ENCODE peak calls at places on chromosomes 6 and 20, in six cellular contexts. E is neuronal stem cell; M is lung; N is naive thymus-derived CD4-positive, alpha-beta T cell; H is body of pancreas; L is tibial artery. X is an unnamed sample.

GRCh38 chr6:32967151-32968091 is 973 bp upstream of the BRD2 start:
- DNase-seq in E (no peak), M (no peak), N (peak; percentile 19), H (peak; percentile 52), L (no peak), X (peak; percentile 64)

GRCh38 chr6:147132889-147133288 is 71.3 kb upstream of the STXBP5 start:
- DNase-seq in E (no peak), M (no peak), N (no peak), H (no peak), L (no peak), X (no peak)

GRCh38 chr6:1594495-1595200 is 15.1 kb upstream of the FOXC1 start:
- DNase-seq in E (no peak), M (no peak), N (no peak), H (no peak), L (no peak), X (no peak)

GRCh38 chr6:1558388-1558787 is 51.3 kb upstream of the FOXC1 start:
- DNase-seq in E (no peak), M (no peak), N (no peak), H (no peak), L (no peak), X (no peak)

GRCh38 chr20:2276015-2276414 is 19.8 kb upstream of the TGM3 start:
- DNase-seq in E (no peak), M (no peak), N (no peak), H (no peak), L (no peak), X (peak; percentile 36)

GRCh38 chr20:31670371-31671228 is 32.9 kb downstream of the COX4I2 start:
- DNase-seq in E (no peak), M (peak; percentile 49), N (no peak), H (peak; percentile 93), L (peak; percentile 85), X (no peak)

GRCh38 chr6:150038202-150038830 is 13.0 kb upstream of the RAET1L start:
- DNase-seq in E (no peak), M (no peak), N (no peak), H (no peak), L (no peak), X (no peak)

GRCh38 chr20:20755227-20755626 is 42.8 kb upstream of the RALGAPA2 start:
- DNase-seq in E (no peak), M (no peak), N (no peak), H (no peak), L (no peak), X (no peak)

GRCh38 chr20:47502271-47502730 is 614 bp downstream of the NCOA3 start:
- DNase-seq in E (peak; percentile 41), M (no peak), N (no peak), H (peak; percentile 19), L (no peak), X (peak; percentile 54)

GRCh38 chr20:53238121-53238660 is 266.0 kb downstream of the TSHZ2 start:
- DNase-seq in E (no peak), M (no peak), N (no peak), H (no peak), L (no peak), X (no peak)

GRCh38 chr6:167755461-167755860 is 71.2 kb upstream of the AFDN start:
- DNase-seq in E (no peak), M (no peak), N (no peak), H (no peak), L (no peak), X (no peak)

GRCh38 chr6:112150363-112150762 is 63.0 kb downstream of the FAM229B start:
- DNase-seq in E (no peak), M (no peak), N (no peak), H (no peak), L (no peak), X (no peak)

GRCh38 chr6:157241411-157241979 is 81.8 kb downstream of the TMEM242 start:
- DNase-seq in E (no peak), M (no peak), N (no peak), H (no peak), L (no peak), X (no peak)

GRCh38 chr6:119557239-119557638 is 207.7 kb upstream of the MAN1A1 start:
- DNase-seq in E (no peak), M (no peak), N (no peak), H (no peak), L (no peak), X (no peak)

GRCh38 chr20:38680492-38681118 is 43.7 kb upstream of the SLC32A1 start:
- DNase-seq in E (peak; percentile 83), M (no peak), N (no peak), H (no peak), L (no peak), X (peak; percentile 57)

GRCh38 chr20:38685853-38686473 is 38.3 kb upstream of the SLC32A1 start:
- DNase-seq in E (peak; percentile 65), M (peak; percentile 35), N (peak; percentile 25), H (peak; percentile 25), L (no peak), X (peak; percentile 92)

GRCh38 chr20:38685271-38685670 is 39.0 kb upstream of the SLC32A1 start:
- DNase-seq in E (no peak), M (no peak), N (no peak), H (no peak), L (no peak), X (no peak)
- H3K27me3 ChIP-seq in E (peaks cover 8% of the 10 kb centered on the region), M (no peaks in the 10 kb centered on the region), N (peaks cover 4% of the 10 kb centered on the region), H (no peaks in the 10 kb centered on the region), L (no peaks in the 10 kb centered on the region), X (no peaks in the 10 kb centered on the region)

GRCh38 chr6:31822038-31822821 is 5.3 kb upstream of the HSPA1B start:
- DNase-seq in E (peak; percentile 42), M (peak; percentile 85), N (peak; percentile 65), H (peak; percentile 94), L (peak; percentile 90), X (peak; percentile 79)

GRCh38 chr6:31815025-31815838 is at the start of the genes HSPA1A and HSPA1L:
- DNase-seq in E (peak; percentile 96), M (peak; percentile 94), N (peak; percentile 32), H (peak; percentile 95), L (peak; percentile 93), X (peak; percentile 99)

GRCh38 chr6:31814677-31815024 is 432 bp downstream of the HSPA1L start:
- DNase-seq in E (peak; percentile 91), M (peak; percentile 97), N (peak; percentile 53), H (peak; percentile 96), L (peak; percentile 98), X (peak; percentile 97)

GRCh38 chr6:31821301-31822037 is 6.1 kb upstream of the HSPA1B start:
- DNase-seq in E (peak; percentile 45), M (peak; percentile 77), N (no peak), H (peak; percentile 52), L (peak; percentile 68), X (peak; percentile 69)

DNA sequence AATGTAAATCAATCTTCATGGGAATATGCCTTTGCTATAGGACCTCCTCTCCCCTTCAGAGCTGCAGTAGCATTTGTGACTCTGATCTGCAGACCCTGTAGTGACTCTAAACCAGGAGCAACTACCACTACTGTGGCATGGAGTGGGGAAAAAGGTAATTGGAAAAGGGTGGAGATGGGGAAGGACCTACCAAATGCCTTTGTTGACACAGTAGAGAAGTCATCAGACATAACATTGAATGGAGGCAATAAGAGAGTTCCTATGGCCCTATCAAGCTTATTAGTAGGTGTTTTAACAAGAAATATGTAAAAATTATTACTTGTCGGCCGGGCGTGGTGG is 4.7 kb downstream of the HSPA1A start:
- DNase-seq in E (no peak), M (no peak), N (no peak), H (no peak), L (no peak), X (no peak)
- H3K4me3 ChIP-seq in E (no peak overlapping the region), M (no peak overlapping the region), N (no peak overlapping the region), H (no peak overlapping the region), L (no peak overlapping the region), X (no peak overlapping the region)

DNA sequence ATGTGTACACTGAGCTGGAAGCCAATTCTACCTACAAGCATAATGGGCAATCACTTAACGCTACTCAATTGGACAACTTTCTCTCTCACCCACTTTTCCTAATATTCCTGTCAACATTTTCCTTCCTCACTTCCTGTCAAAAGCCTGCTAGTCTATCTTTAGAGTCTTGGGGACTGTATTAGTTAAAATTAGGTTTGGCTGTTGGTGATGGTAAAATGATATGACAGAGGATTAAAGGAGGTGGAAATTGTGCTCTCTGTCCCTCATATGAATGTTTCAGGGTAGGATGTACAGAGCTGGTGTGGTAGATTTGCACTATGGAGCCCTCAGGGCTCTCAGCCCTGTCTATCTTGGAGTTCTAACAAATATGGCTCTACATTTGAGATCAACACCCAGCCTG is 129.7 kb downstream of the CEP57L1 start:
- DNase-seq in E (no peak), M (no peak), N (no peak), H (no peak), L (no peak), X (no peak)
- H3K27me3 ChIP-seq in E (no peaks in the 10 kb centered on the region), M (no peaks in the 10 kb centered on the region), N (no peaks in the 10 kb centered on the region), H (no peaks in the 10 kb centered on the region), L (no peaks in the 10 kb centered on the region), X (peaks cover 1% of the 10 kb centered on the region)

GRCh38 chr6:3057063-3057462 is 11.2 kb upstream of the RIPK1 start:
- DNase-seq in E (no peak), M (no peak), N (no peak), H (no peak), L (no peak), X (no peak)
- H3K4me3 ChIP-seq in E (no peak overlapping the region), M (no peak overlapping the region), N (no peak overlapping the region), H (no peak overlapping the region), L (no peak overlapping the region), X (no peak overlapping the region)

X was measured in Caco-2.